ENCODE peak calls at places on chromosomes 5 and 9, in four cellular contexts. One of them, this sample, is unnamed.

GRCh38 chr5:137622850-137623249 is 113.0 kb downstream of the KLHL3 start:
- DNase-seq in H1: no peak
- DNase-seq in HepG2: peak
- DNase-seq in K562: no peak
- DNase-seq in this sample: no peak

GRCh38 chr5:118017536-118017935 is 970.8 kb downstream of the DTWD2 start:
- DNase-seq in HepG2: no peak
- DNase-seq in K562: no peak
- DNase-seq in H1: no peak
- DNase-seq in this sample: no peak

GRCh38 chr5:141349917-141350619 is at the start of gene PCDHGB1:
- DNase-seq in H1: peak
- DNase-seq in HepG2: peak
- DNase-seq in K562: peak
- DNase-seq in this sample: no peak

GRCh38 chr5:67234671-67235176 is 38.1 kb upstream of the CD180 start:
- DNase-seq in H1: no peak
- DNase-seq in K562: no peak
- DNase-seq in HepG2: peak
- DNase-seq in this sample: no peak

GRCh38 chr5:93578813-93579560 is 2.0 kb downstream of the NR2F1-AS1 start:
- DNase-seq in H1: peak
- DNase-seq in K562: no peak
- DNase-seq in HepG2: no peak
- DNase-seq in this sample: no peak

GRCh38 chr5:149488645-149489306 is 62.5 kb downstream of the CSNK1A1 start:
- DNase-seq in HepG2: no peak
- DNase-seq in K562: no peak
- DNase-seq in H1: peak
- DNase-seq in this sample: no peak

GRCh38 chr5:74643160-74643562 is 2.6 kb upstream of the ENC1 start:
- DNase-seq in H1: no peak
- DNase-seq in K562: no peak
- DNase-seq in HepG2: peak
- DNase-seq in this sample: peak

GRCh38 chr9:99351647-99352046 is 129.6 kb downstream of the SEC61B start:
- DNase-seq in K562: no peak
- DNase-seq in H1: no peak
- DNase-seq in HepG2: no peak
- DNase-seq in this sample: no peak

GRCh38 chr9:94511134-94511942 is 43.5 kb upstream of the PCAT7 start:
- DNase-seq in H1: no peak
- DNase-seq in K562: no peak
- DNase-seq in HepG2: peak
- DNase-seq in this sample: no peak

GRCh38 chr9:72926506-72926905 is 26.3 kb downstream of the ALDH1A1 start:
- DNase-seq in HepG2: no peak
- DNase-seq in H1: no peak
- DNase-seq in K562: no peak
- DNase-seq in this sample: no peak

GRCh38 chr5:141848771-141849370 is 29.3 kb downstream of the PCDH1 start:
- DNase-seq in H1: peak
- DNase-seq in HepG2: peak
- DNase-seq in K562: peak
- DNase-seq in this sample: no peak

GRCh38 chr5:144712090-144712489 is 541.4 kb downstream of the KCTD16 start:
- DNase-seq in H1: no peak
- DNase-seq in HepG2: no peak
- DNase-seq in K562: no peak
- DNase-seq in this sample: no peak

GRCh38 chr5:40846371-40846770 is 5.2 kb downstream of the CARD6 start:
- DNase-seq in K562: no peak
- DNase-seq in H1: no peak
- DNase-seq in HepG2: no peak
- DNase-seq in this sample: no peak

GRCh38 chr5:37834542-37835399 is 5.1 kb downstream of the GDNF start:
- DNase-seq in K562: no peak
- DNase-seq in H1: peak
- DNase-seq in HepG2: no peak
- DNase-seq in this sample: no peak

GRCh38 chr5:174563899-174564298 is 160.5 kb upstream of the MSX2 start:
- DNase-seq in HepG2: no peak
- DNase-seq in K562: no peak
- DNase-seq in H1: no peak
- DNase-seq in this sample: no peak

GRCh38 chr5:142360607-142361120 is 35.8 kb upstream of the SPRY4 start:
- DNase-seq in HepG2: peak
- DNase-seq in K562: no peak
- DNase-seq in H1: no peak
- DNase-seq in this sample: peak

GRCh38 chr5:171416160-171417049 is 3.0 kb upstream of the FGF18 start:
- DNase-seq in HepG2: no peak
- DNase-seq in K562: no peak
- DNase-seq in H1: peak
- DNase-seq in this sample: no peak

GRCh38 chr5:180831139-180832080 is 28.8 kb upstream of the MGAT1 start:
- DNase-seq in H1: peak
- DNase-seq in K562: peak
- DNase-seq in HepG2: no peak
- DNase-seq in this sample: peak

GRCh38 chr9:73683862-73684591 is 532.4 kb downstream of the ANXA1 start:
- DNase-seq in K562: no peak
- DNase-seq in HepG2: peak
- DNase-seq in H1: no peak
- DNase-seq in this sample: peak

GRCh38 chr5:13990896-13991295 is 46.4 kb upstream of the DNAH5 start:
- DNase-seq in HepG2: no peak
- DNase-seq in H1: no peak
- DNase-seq in K562: no peak
- DNase-seq in this sample: no peak

GRCh38 chr9:75071530-75072122 is 16.3 kb downstream of the NMRK1 start:
- DNase-seq in HepG2: no peak
- DNase-seq in H1: no peak
- DNase-seq in K562: peak
- DNase-seq in this sample: peak

GRCh38 chr9:136133959-136134484 is 15.3 kb upstream of the TMEM250 start:
- DNase-seq in K562: no peak
- DNase-seq in H1: no peak
- DNase-seq in HepG2: no peak
- DNase-seq in this sample: no peak

GRCh38 chr5:84259221-84260045 is 125.2 kb downstream of the EDIL3 start:
- DNase-seq in H1: no peak
- DNase-seq in HepG2: no peak
- DNase-seq in K562: no peak
- DNase-seq in this sample: no peak

GRCh38 chr5:91928751-91929521 is 545.8 kb upstream of the ARRDC3 start:
- DNase-seq in K562: no peak
- DNase-seq in HepG2: no peak
- DNase-seq in H1: no peak
- DNase-seq in this sample: peak
- TF ChIP-seq FOSL1 in K562: no peak
- TF ChIP-seq FOSL1 in HepG2: no peak
- TF ChIP-seq FOSL1 in H1: no peak
- TF ChIP-seq FOSL1 in this sample: no peak

GRCh38 chr5:130580264-130580663 is 584.8 kb downstream of the HINT1 start:
- DNase-seq in K562: no peak
- DNase-seq in HepG2: no peak
- DNase-seq in H1: no peak
- DNase-seq in this sample: no peak
- TF ChIP-seq FOSL1 in K562: no peak
- TF ChIP-seq FOSL1 in HepG2: no peak
- TF ChIP-seq FOSL1 in H1: no peak
- TF ChIP-seq FOSL1 in this sample: no peak

GRCh38 chr5:127187711-127188110 is 102.9 kb upstream of the MEGF10 start:
- DNase-seq in K562: no peak
- DNase-seq in H1: no peak
- DNase-seq in HepG2: no peak
- DNase-seq in this sample: no peak
- TF ChIP-seq FOSL1 in K562: no peak
- TF ChIP-seq FOSL1 in H1: no peak
- TF ChIP-seq FOSL1 in HepG2: no peak
- TF ChIP-seq FOSL1 in this sample: no peak

GRCh38 chr9:126116351-126117157 is 210.1 kb upstream of the MVB12B start:
- DNase-seq in H1: peak
- DNase-seq in K562: no peak
- DNase-seq in HepG2: no peak
- DNase-seq in this sample: no peak
- TF ChIP-seq FOSL1 in H1: no peak
- TF ChIP-seq FOSL1 in K562: no peak
- TF ChIP-seq FOSL1 in HepG2: no peak
- TF ChIP-seq FOSL1 in this sample: no peak

This sample was measured in HCT116.